ENCODE peak calls at places on chromosomes 6 and 20, in nine cellular contexts. P is IMR-90, F is WERI-Rb-1, U is Peyer's patch, N is SJSA1, Q is AG10803, A is OCI-LY7, H is adrenal gland, M is right atrium auricular region. D is an unnamed sample.

GRCh38 chr6:138290563-138290962 is 72.3 kb upstream of the PBOV1 start:
- DNase-seq in P (no peak), F (no peak), U (no peak), N (no peak), Q (peak; percentile 16), A (no peak), H (no peak), M (no peak), D (no peak)

GRCh38 chr6:148329568-148330299 is 12.9 kb upstream of the SASH1 start:
- DNase-seq in P (peak; percentile 89), F (no peak), U (no peak), N (no peak), Q (peak; percentile 98), A (no peak), H (no peak), M (no peak), D (no peak)

GRCh38 chr20:9503530-9504251 is 10.7 kb upstream of the LAMP5 start:
- DNase-seq in P (peak; percentile 45), F (no peak), U (no peak), N (peak; percentile 4), Q (peak; percentile 64), A (no peak), H (no peak), M (no peak), D (peak; percentile 37)

GRCh38 chr6:3615391-3616380 is 135.8 kb downstream of the PXDC1 start:
- DNase-seq in P (no peak), F (no peak), U (no peak), N (no peak), Q (no peak), A (no peak), H (no peak), M (no peak), D (no peak)

GRCh38 chr6:13431059-13431656 is 56.2 kb downstream of the GFOD1 start:
- DNase-seq in P (no peak), F (no peak), U (no peak), N (no peak), Q (no peak), A (no peak), H (no peak), M (no peak), D (no peak)

GRCh38 chr6:83182114-83182513 is 11.0 kb downstream of the PGM3 start:
- DNase-seq in P (no peak), F (no peak), U (no peak), N (no peak), Q (no peak), A (no peak), H (no peak), M (no peak), D (no peak)

GRCh38 chr6:17305219-17306001 is 24.2 kb downstream of the RBM24 start:
- DNase-seq in P (peak; percentile 72), F (peak; percentile 49), U (no peak), N (no peak), Q (peak; percentile 62), A (no peak), H (no peak), M (no peak), D (no peak)

GRCh38 chr6:47420394-47421371 is 56.9 kb upstream of the CD2AP start:
- DNase-seq in P (peak; percentile 45), F (no peak), U (no peak), N (peak; percentile 19), Q (no peak), A (no peak), H (no peak), M (no peak), D (no peak)

GRCh38 chr20:53736122-53736756 is 142.6 kb upstream of the ZNF217 start:
- DNase-seq in P (no peak), F (peak; percentile 20), U (no peak), N (peak; percentile 10), Q (peak; percentile 42), A (no peak), H (no peak), M (no peak), D (no peak)

GRCh38 chr20:20761302-20761701 is 48.9 kb upstream of the RALGAPA2 start:
- DNase-seq in P (no peak), F (no peak), U (no peak), N (no peak), Q (no peak), A (no peak), H (peak; percentile 61), M (no peak), D (no peak)

GRCh38 chr6:84508981-84509380 is 255.4 kb downstream of the TBX18 start:
- DNase-seq in P (no peak), F (no peak), U (no peak), N (no peak), Q (peak; percentile 43), A (no peak), H (no peak), M (no peak), D (no peak)

GRCh38 chr20:31868853-31869672 is 1.3 kb downstream of the DUSP15 start:
- DNase-seq in P (no peak), F (no peak), U (peak; percentile 40), N (no peak), Q (no peak), A (no peak), H (no peak), M (no peak), D (no peak)

GRCh38 chr20:56750430-56750829 is 121.3 kb downstream of the TFAP2C start:
- DNase-seq in P (no peak), F (no peak), U (no peak), N (no peak), Q (no peak), A (no peak), H (no peak), M (no peak), D (no peak)

GRCh38 chr20:1469925-1470571 is 3.4 kb upstream of the NSFL1C start:
- DNase-seq in P (peak; percentile 100), F (peak; percentile 81), U (peak; percentile 88), N (peak; percentile 97), Q (peak; percentile 99), A (peak; percentile 51), H (peak; percentile 92), M (peak; percentile 88), D (peak; percentile 65)

GRCh38 chr20:59835057-59835447 is 98.4 kb downstream of the SYCP2 start:
- DNase-seq in P (no peak), F (no peak), U (no peak), N (peak; percentile 44), Q (no peak), A (no peak), H (no peak), M (peak; percentile 49), D (no peak)

GRCh38 chr20:59837623-59838394 is 95.6 kb downstream of the SYCP2 start:
- DNase-seq in P (no peak), F (no peak), U (no peak), N (no peak), Q (no peak), A (no peak), H (no peak), M (no peak), D (no peak)

GRCh38 chr20:59835448-59836395 is 97.7 kb downstream of the SYCP2 start:
- DNase-seq in P (peak; percentile 5), F (no peak), U (peak; percentile 79), N (peak; percentile 27), Q (peak; percentile 34), A (no peak), H (peak; percentile 59), M (no peak), D (peak; percentile 26)

GRCh38 chr20:59839372-59839771 is 94.1 kb downstream of the SYCP2 start:
- DNase-seq in P (no peak), F (no peak), U (no peak), N (no peak), Q (no peak), A (no peak), H (no peak), M (no peak), D (no peak)

GRCh38 chr20:59836768-59837167 is 96.7 kb downstream of the SYCP2 start:
- DNase-seq in P (no peak), F (no peak), U (no peak), N (no peak), Q (no peak), A (no peak), H (no peak), M (no peak), D (no peak)
- H3K4me3 ChIP-seq in P (no peak overlapping the region), F (no peak overlapping the region), U (no peak overlapping the region), N (no peak overlapping the region), Q (no peak overlapping the region), A (no peak overlapping the region), H (no peak overlapping the region), M (no peak overlapping the region), D (no peak overlapping the region)

GRCh38 chr6:38262041-38262440 is 377.7 kb downstream of the BTBD9 start:
- DNase-seq in P (peak; percentile 92), F (no peak), U (no peak), N (peak; percentile 88), Q (peak; percentile 82), A (no peak), H (no peak), M (no peak), D (no peak)
- H3K4me3 ChIP-seq in P (peak overlapping the region; percentile 11), F (no peak overlapping the region), U (no peak overlapping the region), N (peak overlapping the region; percentile 5), Q (no peak overlapping the region), A (no peak overlapping the region), H (no peak overlapping the region), M (no peak overlapping the region), D (no peak overlapping the region)

GRCh38 chr6:161095916-161096315 is 104.3 kb downstream of the MAP3K4 start:
- DNase-seq in P (no peak), F (no peak), U (no peak), N (no peak), Q (no peak), A (no peak), H (no peak), M (no peak), D (no peak)
- H3K4me3 ChIP-seq in P (no peak overlapping the region), F (no peak overlapping the region), U (no peak overlapping the region), N (no peak overlapping the region), Q (no peak overlapping the region), A (no peak overlapping the region), H (no peak overlapping the region), M (no peak overlapping the region), D (no peak overlapping the region)

DNA sequence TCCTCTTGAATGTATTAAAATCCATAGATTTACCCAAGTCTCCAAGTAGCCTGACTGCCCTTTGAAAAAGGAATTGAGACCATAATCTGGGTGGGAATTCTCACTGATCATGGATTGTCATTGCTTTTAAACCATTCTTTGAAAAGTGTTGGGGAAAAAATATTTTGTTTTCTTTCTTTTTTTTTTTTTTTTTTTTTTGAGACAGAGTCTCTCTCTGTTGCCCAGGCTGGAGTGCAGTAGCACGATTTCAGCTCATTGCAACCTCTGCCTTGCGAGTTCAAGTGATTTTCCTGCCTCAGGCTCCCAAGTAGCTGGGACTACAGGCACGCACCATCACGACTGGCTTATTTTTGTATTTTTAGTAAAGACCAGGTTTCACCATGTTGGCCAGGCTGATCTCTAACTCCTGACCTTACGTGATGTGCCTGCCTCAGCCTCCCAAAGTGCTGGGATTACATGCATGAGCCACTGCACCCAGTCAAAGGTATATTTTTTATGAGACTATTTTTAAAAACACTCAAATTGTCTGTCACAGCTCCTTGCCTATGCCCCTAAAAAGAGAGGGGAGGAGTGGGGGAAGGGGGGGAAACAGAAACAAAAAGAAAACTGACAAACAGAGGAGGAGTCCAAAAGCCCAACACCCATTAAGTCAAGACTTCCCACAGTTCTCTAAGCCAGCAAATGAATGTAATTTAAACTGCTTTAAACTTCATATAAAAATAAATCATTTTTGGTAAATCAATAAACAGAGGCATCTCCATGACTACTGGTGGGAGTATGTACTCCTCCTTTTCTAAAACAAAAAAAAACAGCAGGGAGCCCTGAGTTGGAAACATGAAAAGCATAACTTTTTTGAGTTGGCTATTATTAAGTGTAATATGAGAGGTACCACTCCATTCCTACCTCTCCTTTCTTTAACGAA is 119.4 kb upstream of the PRSS16 start:
- DNase-seq in P (no peak), F (no peak), U (no peak), N (no peak), Q (no peak), A (peak; percentile 21), H (no peak), M (no peak), D (no peak)
- H3K4me3 ChIP-seq in P (no peak overlapping the region), F (no peak overlapping the region), U (no peak overlapping the region), N (no peak overlapping the region), Q (no peak overlapping the region), A (no peak overlapping the region), H (no peak overlapping the region), M (no peak overlapping the region), D (peak overlapping the region; percentile 73)